ENCODE peak calls at places on chromosome 11, in seven cellular contexts. D, Y, P, G, X, N and F are unnamed samples.

GRCh38 chr11:62792193-62792575 is 378 bp upstream of the TMEM223 start:
- DNase-seq in D (no peak), Y (no peak), P (no peak), G (no peak), X (no peak), N (peak; percentile 38), F (no peak)

GRCh38 chr11:69880041-69880802 is 61.0 kb upstream of the FGF3 start:
- DNase-seq in D (no peak), Y (no peak), P (no peak), G (no peak), X (no peak), N (no peak), F (no peak)

GRCh38 chr11:75432911-75433321 is at the start of gene KLHL35:
- DNase-seq in D (no peak), Y (no peak), P (no peak), G (no peak), X (no peak), N (no peak), F (no peak)

GRCh38 chr11:87180743-87181142 is 143.0 kb downstream of the TMEM135 start:
- DNase-seq in D (no peak), Y (peak; percentile 69), P (no peak), G (no peak), X (no peak), N (no peak), F (no peak)

GRCh38 chr11:118618115-118618990 is 10.9 kb downstream of the PHLDB1 start:
- DNase-seq in D (no peak), Y (peak; percentile 89), P (peak; percentile 32), G (no peak), X (no peak), N (no peak), F (no peak)

GRCh38 chr11:19352072-19352735 is 111.5 kb upstream of the E2F8 start:
- DNase-seq in D (no peak), Y (no peak), P (no peak), G (no peak), X (no peak), N (no peak), F (no peak)

GRCh38 chr11:35391922-35392813 is 27.2 kb downstream of the SLC1A2 start:
- DNase-seq in D (peak; percentile 80), Y (peak; percentile 84), P (peak; percentile 66), G (peak; percentile 80), X (no peak), N (peak; percentile 92), F (peak; percentile 70)

GRCh38 chr11:8429483-8429882 is 164.5 kb downstream of the STK33 start:
- DNase-seq in D (no peak), Y (no peak), P (no peak), G (no peak), X (no peak), N (no peak), F (no peak)

GRCh38 chr11:36945384-36945783 is 347.3 kb upstream of the RAG2 start:
- DNase-seq in D (no peak), Y (peak; percentile 10), P (peak; percentile 8), G (no peak), X (no peak), N (no peak), F (no peak)

GRCh38 chr11:66221726-66222236 is 46.7 kb upstream of the RAB1B start:
- DNase-seq in D (peak; percentile 69), Y (no peak), P (no peak), G (no peak), X (no peak), N (no peak), F (peak; percentile 60)

GRCh38 chr11:102654761-102655160 is 29.6 kb upstream of the MMP20 start:
- DNase-seq in D (no peak), Y (no peak), P (no peak), G (no peak), X (no peak), N (no peak), F (no peak)

GRCh38 chr11:75969626-75970308 is 154.8 kb downstream of the UVRAG start:
- DNase-seq in D (no peak), Y (peak; percentile 70), P (peak; percentile 9), G (no peak), X (no peak), N (no peak), F (no peak)

GRCh38 chr11:1330473-1330872 is 21.0 kb upstream of the TOLLIP start:
- DNase-seq in D (no peak), Y (no peak), P (no peak), G (no peak), X (no peak), N (no peak), F (no peak)

GRCh38 chr11:108947654-108948570 is 283.0 kb downstream of the DDX10 start:
- DNase-seq in D (no peak), Y (peak; percentile 59), P (peak; percentile 90), G (no peak), X (no peak), N (no peak), F (no peak)

GRCh38 chr11:128098840-128099239 is 488.5 kb downstream of the ETS1 start:
- DNase-seq in D (no peak), Y (no peak), P (no peak), G (no peak), X (no peak), N (no peak), F (no peak)

GRCh38 chr11:128089962-128090361 is 497.4 kb downstream of the ETS1 start:
- DNase-seq in D (no peak), Y (no peak), P (no peak), G (no peak), X (no peak), N (no peak), F (no peak)

GRCh38 chr11:128093689-128094088 is 493.7 kb downstream of the ETS1 start:
- DNase-seq in D (no peak), Y (no peak), P (no peak), G (no peak), X (no peak), N (no peak), F (no peak)

GRCh38 chr11:128095459-128096096 is 491.8 kb downstream of the ETS1 start:
- DNase-seq in D (no peak), Y (peak; percentile 74), P (peak; percentile 90), G (no peak), X (no peak), N (no peak), F (no peak)
- TF ChIP-seq CTCF in D (no peak), Y (no peak), P (peak; percentile 23), G (no peak), X (no peak), N (no peak), F (no peak)

DNA sequence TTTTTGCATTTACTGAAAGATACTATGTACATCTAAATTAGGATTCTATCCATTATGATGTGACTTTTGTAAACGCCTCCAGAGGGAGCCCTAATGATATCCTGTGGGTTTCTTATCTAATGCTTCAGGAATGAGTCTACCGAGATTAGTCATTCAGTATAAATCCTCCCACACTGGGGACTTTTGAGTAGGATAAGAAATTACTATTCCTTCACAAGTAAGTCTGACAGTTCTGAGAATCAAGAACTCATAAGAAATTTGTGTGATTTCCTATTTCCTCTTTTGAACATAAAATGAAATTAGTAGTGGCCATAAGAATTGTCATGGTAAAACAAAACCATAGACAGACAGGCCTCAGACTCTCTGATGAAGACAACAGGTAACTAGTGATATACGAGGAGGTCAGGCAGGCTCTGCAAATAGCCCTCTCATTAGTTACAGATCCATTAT is 10.0 kb upstream of the OR5M1 start:
- DNase-seq in D (peak; percentile 56), Y (peak; percentile 42), P (peak; percentile 78), G (no peak), X (no peak), N (no peak), F (no peak)
- TF ChIP-seq CTCF in D (peak; percentile 30), Y (peak; percentile 17), P (peak; percentile 30), G (no peak), X (peak; percentile 42), N (peak; percentile 17), F (no peak)

DNA sequence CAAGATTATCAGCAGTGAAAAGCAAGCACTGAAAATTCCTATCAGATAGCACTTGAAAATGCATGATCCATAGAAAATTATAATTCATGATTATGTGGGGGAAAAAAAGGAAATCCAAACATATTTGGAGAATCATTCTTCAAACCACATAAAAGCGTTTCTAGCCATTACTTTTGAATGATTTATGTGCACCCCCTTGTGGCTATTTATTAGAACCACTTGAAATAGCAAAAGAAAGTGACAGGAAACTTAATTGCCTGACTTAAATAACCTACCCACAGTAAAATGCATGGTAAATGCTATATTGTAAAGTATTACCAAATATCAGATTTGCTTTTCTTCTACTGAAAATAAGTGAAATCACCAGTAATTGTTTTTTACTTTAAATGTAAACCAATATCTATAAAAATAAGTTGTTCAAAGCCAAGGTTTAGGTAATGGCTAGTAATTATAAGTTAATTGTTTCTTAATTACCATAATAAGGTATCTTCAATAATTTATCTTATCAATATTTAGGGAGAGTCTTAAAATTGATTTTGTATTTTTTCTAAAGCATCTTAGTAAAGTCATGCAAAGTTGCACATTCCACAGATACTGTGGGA is 168.5 kb downstream of the ARHGAP42 start:
- DNase-seq in D (peak; percentile 50), Y (peak; percentile 83), P (peak; percentile 62), G (no peak), X (no peak), N (no peak), F (no peak)
- TF ChIP-seq CTCF in D (peak; percentile 28), Y (peak; percentile 53), P (peak; percentile 44), G (no peak), X (peak; percentile 73), N (peak; percentile 51), F (peak; percentile 22)

GRCh38 chr11:47257518-47258316 is at the start of gene NR1H3:
- DNase-seq in D (no peak), Y (peak; percentile 75), P (no peak), G (no peak), X (no peak), N (peak; percentile 82), F (peak; percentile 66)
- TF ChIP-seq CTCF in D (peak; percentile 21), Y (peak; percentile 75), P (peak; percentile 22), G (no peak), X (peak; percentile 54), N (peak; percentile 21), F (no peak)

DNA sequence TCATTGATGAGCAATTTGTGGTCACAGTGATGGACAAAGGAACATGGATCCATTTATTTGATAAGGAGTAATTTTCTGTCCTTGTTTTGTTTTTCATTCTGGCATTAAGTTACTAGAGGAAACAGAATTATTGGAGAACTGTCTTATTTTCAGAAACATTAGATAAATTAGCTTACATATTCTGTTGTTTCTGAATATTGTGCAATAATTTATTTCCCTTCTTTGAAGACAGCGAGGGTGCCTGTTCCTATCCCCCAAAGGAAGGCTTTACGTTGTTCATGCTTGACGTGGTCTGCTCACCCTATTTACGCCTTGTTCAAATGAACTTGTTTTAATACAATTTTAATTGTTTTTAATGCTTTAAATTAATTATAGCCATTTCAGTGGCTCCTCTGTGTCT is 138.1 kb upstream of the PLET1 start:
- DNase-seq in D (no peak), Y (no peak), P (no peak), G (no peak), X (no peak), N (no peak), F (no peak)
- TF ChIP-seq CTCF in D (no peak), Y (no peak), P (no peak), G (no peak), X (no peak), N (no peak), F (no peak)

GRCh38 chr11:77396305-77396704 is 77.6 kb downstream of the PAK1 start:
- DNase-seq in D (no peak), Y (no peak), P (no peak), G (no peak), X (no peak), N (no peak), F (no peak)
- TF ChIP-seq CTCF in D (no peak), Y (no peak), P (no peak), G (no peak), X (no peak), N (no peak), F (no peak)